ENCODE peak calls at places on chromosomes 1 and 21, in four cellular contexts. One of them, this sample, is unnamed.

GRCh38 chr1:25699501-25700089 is 83.0 kb downstream of the MAN1C1 start:
- DNase-seq in sigmoid colon: no peak
- DNase-seq in astrocyte: no peak
- DNase-seq in tibial nerve: no peak
- DNase-seq in this sample: no peak

GRCh38 chr1:203325418-203326091 is 20.2 kb downstream of the BTG2 start:
- DNase-seq in tibial nerve: peak; percentile 71
- DNase-seq in sigmoid colon: peak; percentile 86
- DNase-seq in astrocyte: no peak
- DNase-seq in this sample: peak; percentile 74

GRCh38 chr1:24925082-24925779 is 4.8 kb downstream of the RUNX3 start:
- DNase-seq in astrocyte: no peak
- DNase-seq in tibial nerve: no peak
- DNase-seq in sigmoid colon: no peak
- DNase-seq in this sample: no peak

GRCh38 chr1:59565611-59566410 is 248.9 kb upstream of the HOOK1 start:
- DNase-seq in astrocyte: peak; percentile 77
- DNase-seq in tibial nerve: peak; percentile 25
- DNase-seq in sigmoid colon: no peak
- DNase-seq in this sample: no peak

GRCh38 chr1:76759950-76760349 is 107.3 kb upstream of the ST6GALNAC5 start:
- DNase-seq in astrocyte: peak; percentile 17
- DNase-seq in sigmoid colon: no peak
- DNase-seq in tibial nerve: no peak
- DNase-seq in this sample: peak; percentile 62

GRCh38 chr1:180632326-180633088 is 685 bp downstream of the XPR1 start:
- DNase-seq in sigmoid colon: peak; percentile 81
- DNase-seq in astrocyte: no peak
- DNase-seq in tibial nerve: peak; percentile 46
- DNase-seq in this sample: peak; percentile 76

GRCh38 chr1:152954436-152954835 is 7.4 kb downstream of the SPRR5 start:
- DNase-seq in sigmoid colon: no peak
- DNase-seq in astrocyte: no peak
- DNase-seq in tibial nerve: no peak
- DNase-seq in this sample: no peak

GRCh38 chr1:3799976-3800685 is 3.8 kb upstream of the LRRC47 start:
- DNase-seq in sigmoid colon: no peak
- DNase-seq in tibial nerve: no peak
- DNase-seq in astrocyte: no peak
- DNase-seq in this sample: peak; percentile 23

GRCh38 chr1:46735708-46736324 is 16.9 kb upstream of the EFCAB14 start:
- DNase-seq in tibial nerve: no peak
- DNase-seq in sigmoid colon: no peak
- DNase-seq in astrocyte: peak; percentile 42
- DNase-seq in this sample: no peak

GRCh38 chr21:45140346-45140940 is 66.1 kb downstream of the ADARB1 start:
- DNase-seq in astrocyte: peak; percentile 91
- DNase-seq in sigmoid colon: peak; percentile 87
- DNase-seq in tibial nerve: peak; percentile 59
- DNase-seq in this sample: peak; percentile 77

GRCh38 chr21:33024278-33025103 is 1.2 kb upstream of the OLIG2 start:
- DNase-seq in astrocyte: no peak
- DNase-seq in sigmoid colon: no peak
- DNase-seq in tibial nerve: no peak
- DNase-seq in this sample: no peak

GRCh38 chr1:194931166-194931565 is 1677.1 kb downstream of the KCNT2 start:
- DNase-seq in astrocyte: peak; percentile 2
- DNase-seq in tibial nerve: no peak
- DNase-seq in sigmoid colon: no peak
- DNase-seq in this sample: no peak

GRCh38 chr21:41606706-41607105 is 98.7 kb upstream of the TMPRSS2 start:
- DNase-seq in sigmoid colon: peak; percentile 32
- DNase-seq in tibial nerve: no peak
- DNase-seq in astrocyte: no peak
- DNase-seq in this sample: no peak

GRCh38 chr1:158101455-158101854 is 79.2 kb upstream of the CD1D start:
- DNase-seq in astrocyte: no peak
- DNase-seq in sigmoid colon: no peak
- DNase-seq in tibial nerve: no peak
- DNase-seq in this sample: no peak

GRCh38 chr1:211490821-211491415 is 1.0 kb downstream of the RD3 start:
- DNase-seq in astrocyte: no peak
- DNase-seq in tibial nerve: no peak
- DNase-seq in sigmoid colon: no peak
- DNase-seq in this sample: no peak

GRCh38 chr1:1291023-1291528 is 10.8 kb downstream of the SCNN1D start:
- DNase-seq in sigmoid colon: no peak
- DNase-seq in astrocyte: no peak
- DNase-seq in tibial nerve: no peak
- DNase-seq in this sample: no peak

GRCh38 chr1:19646366-19646765 is 2.3 kb downstream of the NBL1 start:
- DNase-seq in sigmoid colon: no peak
- DNase-seq in astrocyte: no peak
- DNase-seq in tibial nerve: no peak
- DNase-seq in this sample: no peak

GRCh38 chr1:216601427-216601751 is 121.8 kb downstream of the ESRRG start:
- DNase-seq in tibial nerve: no peak
- DNase-seq in astrocyte: no peak
- DNase-seq in sigmoid colon: no peak
- DNase-seq in this sample: no peak

GRCh38 chr1:11731719-11732283 is 4.1 kb upstream of the AGTRAP start:
- DNase-seq in tibial nerve: peak; percentile 70
- DNase-seq in sigmoid colon: peak; percentile 94
- DNase-seq in astrocyte: peak; percentile 38
- DNase-seq in this sample: peak; percentile 74

GRCh38 chr21:21921410-21922232 is 923.4 kb downstream of the NCAM2 start:
- DNase-seq in sigmoid colon: no peak
- DNase-seq in tibial nerve: no peak
- DNase-seq in astrocyte: peak; percentile 10
- DNase-seq in this sample: no peak

GRCh38 chr1:54585181-54586066 is 37.4 kb downstream of the ACOT11 start:
- DNase-seq in tibial nerve: no peak
- DNase-seq in astrocyte: no peak
- DNase-seq in sigmoid colon: no peak
- DNase-seq in this sample: no peak

DNA sequence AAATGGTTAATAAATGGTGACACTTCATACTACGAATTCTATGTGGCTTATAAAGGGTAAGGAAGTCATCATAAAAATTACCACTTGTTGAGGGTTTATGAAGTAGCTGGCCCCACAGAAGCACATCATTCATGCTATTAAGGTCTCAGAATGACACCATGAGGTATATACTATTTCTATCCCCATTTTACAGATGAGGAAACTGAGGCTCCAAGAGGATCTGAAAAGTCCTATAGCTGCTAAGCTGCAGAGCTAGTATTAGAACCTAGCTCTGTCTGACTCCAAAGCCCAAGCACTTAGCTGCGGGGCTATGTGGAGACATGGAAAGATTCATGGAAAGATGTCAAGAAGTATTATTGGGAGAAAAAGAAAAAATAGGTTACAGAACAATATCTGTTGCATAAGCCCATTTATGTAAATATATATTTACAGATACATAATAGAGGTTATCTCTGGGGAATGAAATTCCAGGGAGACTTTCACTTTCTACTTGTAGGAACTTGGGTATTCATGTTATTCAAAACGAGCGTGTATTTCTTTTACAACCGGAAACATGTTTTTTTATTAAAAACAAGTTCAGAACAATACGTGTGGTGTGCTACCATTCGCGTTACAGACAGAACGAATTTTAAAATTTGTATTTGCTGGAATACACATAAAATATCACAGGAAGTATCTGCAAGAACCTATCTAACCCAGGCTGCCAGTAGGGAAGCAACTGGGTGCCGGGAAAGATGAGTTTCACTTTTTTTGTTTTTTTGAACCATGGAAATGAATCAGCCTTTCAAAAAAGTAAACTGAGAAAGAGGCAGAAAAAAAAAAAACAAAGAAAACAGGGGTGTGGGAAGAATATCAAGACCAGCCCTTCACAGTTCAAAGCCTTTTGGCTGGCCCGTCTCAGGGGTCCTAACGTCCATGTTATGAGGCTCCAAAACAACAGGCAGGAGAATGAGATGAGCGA is 13.4 kb downstream of the SPOCD1 start:
- DNase-seq in astrocyte: no peak
- DNase-seq in sigmoid colon: no peak
- DNase-seq in tibial nerve: no peak
- DNase-seq in this sample: no peak
- H3K4me3 ChIP-seq in astrocyte: peak overlapping the region; percentile 40
- H3K4me3 ChIP-seq in sigmoid colon: peak overlapping the region; percentile 8
- H3K4me3 ChIP-seq in tibial nerve: peak overlapping the region; percentile 25
- H3K4me3 ChIP-seq in this sample: peak overlapping the region; percentile 41

DNA sequence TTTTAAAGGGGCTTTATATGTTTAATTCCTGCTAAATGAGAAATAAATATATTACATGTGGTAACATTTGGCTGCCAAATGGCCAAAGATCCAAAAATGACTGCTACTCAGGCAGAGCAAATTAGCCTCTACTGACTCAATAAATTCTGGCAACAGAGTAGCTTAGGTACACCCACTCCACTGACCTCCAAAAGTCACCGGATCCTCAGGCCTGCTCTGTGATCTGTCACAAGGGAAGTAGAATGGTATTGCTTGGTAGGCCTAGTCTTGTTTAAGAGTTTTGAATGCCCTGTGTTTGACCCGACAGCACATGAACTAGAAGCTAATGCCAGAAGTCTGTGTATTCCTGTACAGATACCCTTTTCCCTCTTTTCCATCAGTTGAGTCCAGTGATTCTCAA is 177.9 kb downstream of the ZP4 start:
- DNase-seq in astrocyte: no peak
- DNase-seq in sigmoid colon: no peak
- DNase-seq in tibial nerve: no peak
- DNase-seq in this sample: no peak
- TF ChIP-seq CTCF in astrocyte: no peak
- TF ChIP-seq CTCF in sigmoid colon: no peak
- TF ChIP-seq CTCF in tibial nerve: no peak
- TF ChIP-seq CTCF in this sample: no peak

GRCh38 chr1:10673305-10673704 is 123.1 kb downstream of the CASZ1 start:
- DNase-seq in astrocyte: no peak
- DNase-seq in tibial nerve: no peak
- DNase-seq in sigmoid colon: no peak
- DNase-seq in this sample: no peak
- H3K27ac ChIP-seq in astrocyte: no peak overlapping the region
- H3K27ac ChIP-seq in tibial nerve: no peak overlapping the region
- H3K27ac ChIP-seq in sigmoid colon: peak overlapping the region; percentile 98
- H3K27ac ChIP-seq in this sample: peak overlapping the region; percentile 64

DNA sequence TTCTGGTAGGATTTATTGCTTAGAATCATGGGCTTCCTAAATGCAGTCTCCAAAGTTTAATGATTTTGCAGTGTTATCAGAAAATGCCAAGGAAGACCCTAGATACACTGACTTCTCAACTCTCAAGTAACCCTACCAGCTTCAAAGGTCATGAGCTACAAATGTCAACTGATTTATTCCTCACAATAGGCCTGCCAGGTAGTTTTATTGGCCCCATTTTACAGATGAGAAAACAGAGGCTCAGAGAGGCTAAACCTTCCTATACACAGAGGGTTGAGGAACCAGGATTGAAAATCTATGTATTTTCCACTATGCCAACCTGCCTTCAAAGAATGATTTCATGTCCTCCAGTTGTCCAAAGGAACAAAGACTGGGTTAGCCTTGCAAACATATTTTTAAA is 384.4 kb upstream of the POU3F1 start:
- DNase-seq in astrocyte: no peak
- DNase-seq in tibial nerve: no peak
- DNase-seq in sigmoid colon: no peak
- DNase-seq in this sample: no peak
- H3K4me3 ChIP-seq in astrocyte: no peak overlapping the region
- H3K4me3 ChIP-seq in tibial nerve: no peak overlapping the region
- H3K4me3 ChIP-seq in sigmoid colon: no peak overlapping the region
- H3K4me3 ChIP-seq in this sample: no peak overlapping the region

DNA sequence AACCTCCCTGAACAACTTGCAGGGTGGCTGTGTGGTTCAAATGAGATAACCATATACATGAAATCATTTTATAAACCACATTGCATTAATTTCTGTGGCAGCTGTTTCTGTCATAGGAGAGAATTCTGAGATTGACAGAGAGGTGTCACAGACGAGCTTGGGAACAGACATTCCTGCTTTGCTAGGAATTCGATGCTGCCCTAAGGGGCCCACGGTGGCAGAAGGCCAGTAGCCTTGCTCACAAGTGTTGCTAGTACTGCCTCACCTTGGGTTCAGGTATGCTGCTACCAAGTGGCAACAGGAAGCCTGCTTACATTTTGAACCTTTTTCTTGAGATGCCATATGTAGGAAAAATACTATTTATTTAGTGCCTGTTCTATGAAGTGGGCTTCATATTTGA is 13.4 kb downstream of the KCNA10 start:
- DNase-seq in astrocyte: no peak
- DNase-seq in sigmoid colon: no peak
- DNase-seq in tibial nerve: no peak
- DNase-seq in this sample: peak; percentile 30
- TF ChIP-seq CTCF in astrocyte: no peak
- TF ChIP-seq CTCF in sigmoid colon: no peak
- TF ChIP-seq CTCF in tibial nerve: no peak
- TF ChIP-seq CTCF in this sample: no peak

DNA sequence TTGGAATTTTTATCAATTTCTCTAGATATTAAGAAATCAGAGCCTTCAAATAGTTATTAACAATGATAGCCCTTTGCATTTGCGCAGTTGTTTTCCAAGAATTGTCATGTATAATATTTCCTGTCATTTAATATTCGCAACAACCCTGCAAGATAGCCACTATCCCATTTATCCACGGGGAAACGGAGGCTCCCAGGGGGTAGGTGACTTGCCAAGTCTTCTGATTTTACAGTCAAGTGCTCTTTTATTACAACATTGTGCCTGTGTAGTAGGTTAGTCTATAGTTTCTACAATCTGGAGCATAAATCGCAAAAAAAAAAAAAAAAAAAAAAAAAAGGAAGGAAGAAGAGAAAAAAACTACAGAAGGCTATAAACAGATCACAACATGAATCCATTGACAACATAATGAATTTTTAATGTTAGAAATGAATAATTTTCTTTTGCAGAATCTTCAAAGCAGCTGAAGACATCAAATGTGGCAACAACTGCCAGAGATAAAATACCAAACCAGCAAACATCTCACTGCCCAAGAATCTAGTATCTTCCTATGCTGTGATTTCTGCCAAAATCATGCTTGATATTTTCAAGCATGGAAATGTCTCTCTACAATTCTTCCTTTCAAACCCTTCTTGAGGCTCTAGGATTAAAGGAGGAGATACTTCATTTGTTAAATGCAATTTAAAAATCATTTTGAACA is 125.5 kb downstream of the PTPN14 start:
- DNase-seq in sigmoid colon: no peak
- DNase-seq in astrocyte: no peak
- DNase-seq in tibial nerve: no peak
- DNase-seq in this sample: no peak
- H3K27ac ChIP-seq in sigmoid colon: no peak overlapping the region
- H3K27ac ChIP-seq in astrocyte: peak overlapping the region; percentile 97
- H3K27ac ChIP-seq in tibial nerve: no peak overlapping the region
- H3K27ac ChIP-seq in this sample: no peak overlapping the region

This sample was measured in lower lobe of right lung.